ENCODE peak calls at places on chromosomes 6 and 20, in nine cellular contexts. One of them, this sample, is unnamed.

GRCh38 chr6:158516098-158516497 is 43.8 kb upstream of the TMEM181 start:
- DNase-seq in sigmoid colon: no peak
- DNase-seq in HepG2: no peak
- DNase-seq in stomach: no peak
- DNase-seq in transverse colon: no peak
- DNase-seq in spleen: no peak
- DNase-seq in endothelial cell of umbilical vein: peak
- DNase-seq in upper lobe of left lung: peak
- DNase-seq in breast epithelium: no peak
- DNase-seq in this sample: no peak

GRCh38 chr6:102300350-102300749 is 906.8 kb downstream of the GRIK2 start:
- DNase-seq in sigmoid colon: no peak
- DNase-seq in HepG2: no peak
- DNase-seq in stomach: no peak
- DNase-seq in transverse colon: no peak
- DNase-seq in spleen: no peak
- DNase-seq in endothelial cell of umbilical vein: no peak
- DNase-seq in upper lobe of left lung: no peak
- DNase-seq in breast epithelium: no peak
- DNase-seq in this sample: no peak

GRCh38 chr6:87483929-87484328 is 11.2 kb downstream of the SLC35A1 start:
- DNase-seq in sigmoid colon: no peak
- DNase-seq in HepG2: peak
- DNase-seq in stomach: no peak
- DNase-seq in transverse colon: no peak
- DNase-seq in spleen: no peak
- DNase-seq in endothelial cell of umbilical vein: no peak
- DNase-seq in upper lobe of left lung: no peak
- DNase-seq in breast epithelium: no peak
- DNase-seq in this sample: no peak

GRCh38 chr6:118551063-118551672 is 3.1 kb downstream of the PLN start:
- DNase-seq in sigmoid colon: no peak
- DNase-seq in HepG2: peak
- DNase-seq in stomach: no peak
- DNase-seq in transverse colon: no peak
- DNase-seq in spleen: no peak
- DNase-seq in endothelial cell of umbilical vein: peak
- DNase-seq in upper lobe of left lung: no peak
- DNase-seq in breast epithelium: no peak
- DNase-seq in this sample: no peak

GRCh38 chr20:2292711-2293110 is 3.1 kb upstream of the TGM3 start:
- DNase-seq in sigmoid colon: no peak
- DNase-seq in HepG2: no peak
- DNase-seq in stomach: no peak
- DNase-seq in transverse colon: no peak
- DNase-seq in spleen: peak
- DNase-seq in endothelial cell of umbilical vein: no peak
- DNase-seq in upper lobe of left lung: no peak
- DNase-seq in breast epithelium: no peak
- DNase-seq in this sample: no peak

GRCh38 chr20:18058661-18059467 is 1.1 kb upstream of the OVOL2 start:
- DNase-seq in sigmoid colon: no peak
- DNase-seq in HepG2: no peak
- DNase-seq in stomach: peak
- DNase-seq in transverse colon: peak
- DNase-seq in spleen: no peak
- DNase-seq in endothelial cell of umbilical vein: no peak
- DNase-seq in upper lobe of left lung: peak
- DNase-seq in breast epithelium: peak
- DNase-seq in this sample: peak

GRCh38 chr20:57751411-57751810 is 41.6 kb upstream of the PMEPA1 start:
- DNase-seq in sigmoid colon: peak
- DNase-seq in HepG2: no peak
- DNase-seq in stomach: no peak
- DNase-seq in transverse colon: no peak
- DNase-seq in spleen: peak
- DNase-seq in endothelial cell of umbilical vein: no peak
- DNase-seq in upper lobe of left lung: no peak
- DNase-seq in breast epithelium: no peak
- DNase-seq in this sample: no peak

GRCh38 chr20:39075731-39076130 is 113.6 kb downstream of the DHX35 start:
- DNase-seq in sigmoid colon: no peak
- DNase-seq in HepG2: no peak
- DNase-seq in stomach: no peak
- DNase-seq in transverse colon: no peak
- DNase-seq in spleen: no peak
- DNase-seq in endothelial cell of umbilical vein: no peak
- DNase-seq in upper lobe of left lung: no peak
- DNase-seq in breast epithelium: no peak
- DNase-seq in this sample: no peak

GRCh38 chr20:13868331-13868730 is 83.5 kb downstream of the NDUFAF5 start:
- DNase-seq in sigmoid colon: no peak
- DNase-seq in HepG2: no peak
- DNase-seq in stomach: no peak
- DNase-seq in transverse colon: no peak
- DNase-seq in spleen: no peak
- DNase-seq in endothelial cell of umbilical vein: no peak
- DNase-seq in upper lobe of left lung: no peak
- DNase-seq in breast epithelium: no peak
- DNase-seq in this sample: no peak

GRCh38 chr6:11459002-11459658 is 78.4 kb upstream of the TMEM170B start:
- DNase-seq in sigmoid colon: no peak
- DNase-seq in HepG2: no peak
- DNase-seq in stomach: no peak
- DNase-seq in transverse colon: no peak
- DNase-seq in spleen: no peak
- DNase-seq in endothelial cell of umbilical vein: no peak
- DNase-seq in upper lobe of left lung: no peak
- DNase-seq in breast epithelium: no peak
- DNase-seq in this sample: no peak

GRCh38 chr6:121590438-121590837 is 155.0 kb downstream of the GJA1 start:
- DNase-seq in sigmoid colon: no peak
- DNase-seq in HepG2: no peak
- DNase-seq in stomach: no peak
- DNase-seq in transverse colon: no peak
- DNase-seq in spleen: no peak
- DNase-seq in endothelial cell of umbilical vein: no peak
- DNase-seq in upper lobe of left lung: no peak
- DNase-seq in breast epithelium: no peak
- DNase-seq in this sample: no peak

GRCh38 chr6:5446362-5447075 is 185.2 kb downstream of the FARS2 start:
- DNase-seq in sigmoid colon: no peak
- DNase-seq in HepG2: no peak
- DNase-seq in stomach: no peak
- DNase-seq in transverse colon: no peak
- DNase-seq in spleen: no peak
- DNase-seq in endothelial cell of umbilical vein: no peak
- DNase-seq in upper lobe of left lung: no peak
- DNase-seq in breast epithelium: no peak
- DNase-seq in this sample: no peak

GRCh38 chr6:26088344-26088743 is 1.1 kb downstream of the HFE start:
- DNase-seq in sigmoid colon: peak
- DNase-seq in HepG2: no peak
- DNase-seq in stomach: no peak
- DNase-seq in transverse colon: no peak
- DNase-seq in spleen: no peak
- DNase-seq in endothelial cell of umbilical vein: no peak
- DNase-seq in upper lobe of left lung: no peak
- DNase-seq in breast epithelium: no peak
- DNase-seq in this sample: no peak

GRCh38 chr6:35601331-35602132 is 87.2 kb downstream of the FKBP5 start:
- DNase-seq in sigmoid colon: peak
- DNase-seq in HepG2: peak
- DNase-seq in stomach: peak
- DNase-seq in transverse colon: peak
- DNase-seq in spleen: peak
- DNase-seq in endothelial cell of umbilical vein: peak
- DNase-seq in upper lobe of left lung: no peak
- DNase-seq in breast epithelium: no peak
- DNase-seq in this sample: peak
- TF ChIP-seq POLR2A in sigmoid colon: no peak
- TF ChIP-seq POLR2A in HepG2: no peak
- TF ChIP-seq POLR2A in stomach: no peak
- TF ChIP-seq POLR2A in transverse colon: peak
- TF ChIP-seq POLR2A in spleen: no peak
- TF ChIP-seq POLR2A in endothelial cell of umbilical vein: no peak
- TF ChIP-seq POLR2A in upper lobe of left lung: peak
- TF ChIP-seq POLR2A in breast epithelium: no peak
- TF ChIP-seq POLR2A in this sample: no peak

DNA sequence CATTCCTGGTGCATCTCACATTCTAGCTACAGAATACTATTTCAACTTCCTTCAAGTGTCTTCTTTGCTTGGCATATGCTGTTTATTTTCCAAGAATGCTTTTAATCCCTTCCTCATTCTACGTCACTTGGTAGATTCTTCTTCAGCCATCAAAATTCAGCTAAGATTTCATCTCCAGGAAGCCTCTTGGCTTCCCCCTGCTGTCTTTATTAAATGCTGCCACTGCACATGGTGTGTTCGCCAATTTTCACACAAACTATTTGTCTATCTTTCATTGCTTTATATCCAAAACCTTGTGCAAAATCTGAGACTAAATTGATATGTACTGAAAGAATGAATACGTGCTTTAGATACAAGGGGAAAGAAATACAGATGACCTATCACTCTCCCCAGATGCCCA is 253.0 kb downstream of the RFPL4B start:
- DNase-seq in sigmoid colon: no peak
- DNase-seq in HepG2: no peak
- DNase-seq in stomach: no peak
- DNase-seq in transverse colon: no peak
- DNase-seq in spleen: no peak
- DNase-seq in endothelial cell of umbilical vein: no peak
- DNase-seq in upper lobe of left lung: no peak
- DNase-seq in breast epithelium: no peak
- DNase-seq in this sample: no peak
- TF ChIP-seq CTCF in sigmoid colon: no peak
- TF ChIP-seq CTCF in HepG2: no peak
- TF ChIP-seq CTCF in stomach: no peak
- TF ChIP-seq CTCF in transverse colon: no peak
- TF ChIP-seq CTCF in spleen: no peak
- TF ChIP-seq CTCF in endothelial cell of umbilical vein: no peak
- TF ChIP-seq CTCF in upper lobe of left lung: no peak
- TF ChIP-seq CTCF in breast epithelium: no peak
- TF ChIP-seq CTCF in this sample: no peak

DNA sequence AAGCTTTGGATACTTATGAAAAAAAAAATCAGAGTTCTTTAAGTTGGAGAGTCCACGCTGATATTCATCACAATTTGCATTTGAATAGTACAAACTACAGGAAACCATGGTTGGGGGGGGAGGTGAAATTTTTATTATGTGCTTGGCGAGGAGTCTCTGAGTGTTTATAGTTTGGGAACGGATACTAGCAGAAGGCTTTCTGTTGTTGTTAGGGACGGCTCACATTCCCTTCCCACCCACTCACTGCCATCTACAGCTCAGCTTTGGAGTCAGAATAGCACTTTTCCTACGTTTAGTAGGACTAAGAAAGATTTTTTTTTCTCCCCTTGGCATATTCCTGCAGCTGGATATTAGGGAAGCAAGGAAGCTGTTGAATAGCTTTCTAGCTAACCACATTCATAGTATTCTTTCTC is 235.0 kb upstream of the ZNF217 start:
- DNase-seq in sigmoid colon: peak
- DNase-seq in HepG2: no peak
- DNase-seq in stomach: no peak
- DNase-seq in transverse colon: no peak
- DNase-seq in spleen: no peak
- DNase-seq in endothelial cell of umbilical vein: peak
- DNase-seq in upper lobe of left lung: no peak
- DNase-seq in breast epithelium: no peak
- DNase-seq in this sample: peak
- TF ChIP-seq POLR2AphosphoS5 in sigmoid colon: peak
- TF ChIP-seq POLR2AphosphoS5 in HepG2: no peak
- TF ChIP-seq POLR2AphosphoS5 in stomach: peak
- TF ChIP-seq POLR2AphosphoS5 in transverse colon: no peak
- TF ChIP-seq POLR2AphosphoS5 in spleen: no peak
- TF ChIP-seq POLR2AphosphoS5 in endothelial cell of umbilical vein: peak
- TF ChIP-seq POLR2AphosphoS5 in upper lobe of left lung: peak
- TF ChIP-seq POLR2AphosphoS5 in breast epithelium: no peak
- TF ChIP-seq POLR2AphosphoS5 in this sample: peak

GRCh38 chr6:3307436-3307835 is 48.7 kb downstream of the PSMG4 start:
- DNase-seq in sigmoid colon: peak
- DNase-seq in HepG2: no peak
- DNase-seq in stomach: no peak
- DNase-seq in transverse colon: no peak
- DNase-seq in spleen: peak
- DNase-seq in endothelial cell of umbilical vein: no peak
- DNase-seq in upper lobe of left lung: no peak
- DNase-seq in breast epithelium: no peak
- DNase-seq in this sample: no peak

GRCh38 chr6:3305216-3305565 is 46.4 kb downstream of the PSMG4 start:
- DNase-seq in sigmoid colon: peak
- DNase-seq in HepG2: no peak
- DNase-seq in stomach: no peak
- DNase-seq in transverse colon: no peak
- DNase-seq in spleen: peak
- DNase-seq in endothelial cell of umbilical vein: no peak
- DNase-seq in upper lobe of left lung: no peak
- DNase-seq in breast epithelium: peak
- DNase-seq in this sample: no peak

GRCh38 chr6:3306848-3307247 is 48.1 kb downstream of the PSMG4 start:
- DNase-seq in sigmoid colon: peak
- DNase-seq in HepG2: no peak
- DNase-seq in stomach: no peak
- DNase-seq in transverse colon: peak
- DNase-seq in spleen: peak
- DNase-seq in endothelial cell of umbilical vein: no peak
- DNase-seq in upper lobe of left lung: no peak
- DNase-seq in breast epithelium: peak
- DNase-seq in this sample: no peak

GRCh38 chr6:3304500-3305215 is 45.9 kb downstream of the PSMG4 start:
- DNase-seq in sigmoid colon: peak
- DNase-seq in HepG2: no peak
- DNase-seq in stomach: no peak
- DNase-seq in transverse colon: peak
- DNase-seq in spleen: peak
- DNase-seq in endothelial cell of umbilical vein: no peak
- DNase-seq in upper lobe of left lung: no peak
- DNase-seq in breast epithelium: peak
- DNase-seq in this sample: no peak

GRCh38 chr6:3305831-3306230 is 47.1 kb downstream of the PSMG4 start:
- DNase-seq in sigmoid colon: peak
- DNase-seq in HepG2: no peak
- DNase-seq in stomach: no peak
- DNase-seq in transverse colon: peak
- DNase-seq in spleen: peak
- DNase-seq in endothelial cell of umbilical vein: no peak
- DNase-seq in upper lobe of left lung: no peak
- DNase-seq in breast epithelium: peak
- DNase-seq in this sample: no peak
- TF ChIP-seq POLR2A in sigmoid colon: no peak
- TF ChIP-seq POLR2A in HepG2: no peak
- TF ChIP-seq POLR2A in stomach: no peak
- TF ChIP-seq POLR2A in transverse colon: no peak
- TF ChIP-seq POLR2A in spleen: no peak
- TF ChIP-seq POLR2A in endothelial cell of umbilical vein: no peak
- TF ChIP-seq POLR2A in upper lobe of left lung: no peak
- TF ChIP-seq POLR2A in breast epithelium: no peak
- TF ChIP-seq POLR2A in this sample: no peak

This sample was measured in prostate gland.